ENCODE peak calls at places on chromosomes 4 and X, in ten cellular contexts. X is cardiac muscle cell, Y is foreskin fibroblast, S is OCI-M1, N is ELR, P is AG10803, E is GM23248, F is NCI-H1436, H is COR-L47, I is neural progenitor cell. R is an unnamed sample.

GRCh38 chr4:113474017-113474416 is 287.5 kb downstream of the CAMK2D start:
- DNase-seq in X (no peak), Y (peak), S (no peak), N (peak), P (peak), E (peak), F (no peak), H (no peak), I (no peak), R (no peak)

GRCh38 chrX:47637546-47638195 is 7.9 kb upstream of the CFP start:
- DNase-seq in X (peak), Y (no peak), S (peak), N (no peak), P (no peak), E (no peak), F (no peak), H (no peak), I (peak), R (no peak)

GRCh38 chr4:39922389-39922788 is 55.3 kb downstream of the PDS5A start:
- DNase-seq in X (no peak), Y (no peak), S (no peak), N (no peak), P (no peak), E (no peak), F (no peak), H (no peak), I (no peak), R (no peak)

GRCh38 chr4:159190646-159191045 is 87.8 kb downstream of the RAPGEF2 start:
- DNase-seq in X (no peak), Y (no peak), S (peak), N (no peak), P (no peak), E (no peak), F (no peak), H (no peak), I (no peak), R (no peak)

GRCh38 chr4:76622717-76623116 is 187.7 kb downstream of the SHROOM3 start:
- DNase-seq in X (no peak), Y (no peak), S (no peak), N (no peak), P (no peak), E (no peak), F (no peak), H (no peak), I (no peak), R (no peak)

GRCh38 chr4:142324572-142324971 is 521.5 kb downstream of the INPP4B start:
- DNase-seq in X (no peak), Y (no peak), S (no peak), N (no peak), P (no peak), E (no peak), F (no peak), H (no peak), I (no peak), R (no peak)

GRCh38 chr4:139556735-139557505 is 901 bp upstream of the SETD7 start:
- DNase-seq in X (peak), Y (no peak), S (peak), N (peak), P (no peak), E (peak), F (peak), H (peak), I (peak), R (peak)

GRCh38 chr4:118888666-118889312 is at the start of gene SYNPO2:
- DNase-seq in X (peak), Y (peak), S (peak), N (peak), P (peak), E (peak), F (peak), H (peak), I (peak), R (peak)

GRCh38 chr4:148007303-148007702 is 275.4 kb downstream of the ARHGAP10 start:
- DNase-seq in X (no peak), Y (peak), S (peak), N (peak), P (peak), E (peak), F (no peak), H (no peak), I (no peak), R (no peak)

GRCh38 chr4:151408380-151408629 is 671 bp upstream of the FHIP1A start:
- DNase-seq in X (no peak), Y (no peak), S (no peak), N (no peak), P (no peak), E (no peak), F (no peak), H (no peak), I (no peak), R (no peak)

GRCh38 chr4:123588631-123589223 is 192.1 kb downstream of the SPRY1 start:
- DNase-seq in X (no peak), Y (peak), S (peak), N (peak), P (peak), E (peak), F (no peak), H (peak), I (no peak), R (no peak)

GRCh38 chrX:107742754-107743191 is 32.8 kb downstream of the TSC22D3 start:
- DNase-seq in X (no peak), Y (no peak), S (no peak), N (no peak), P (no peak), E (no peak), F (no peak), H (no peak), I (no peak), R (no peak)

GRCh38 chrX:1686642-1687041 is 71.8 kb downstream of the ASMT start:
- DNase-seq in X (no peak), Y (no peak), S (no peak), N (no peak), P (peak), E (peak), F (no peak), H (no peak), I (no peak), R (no peak)

GRCh38 chrX:68574240-68574639 is 73.2 kb upstream of the STARD8 start:
- DNase-seq in X (no peak), Y (no peak), S (no peak), N (no peak), P (no peak), E (no peak), F (no peak), H (no peak), I (no peak), R (no peak)

GRCh38 chr4:140018931-140019618 is 134.9 kb downstream of the MAML3 start:
- DNase-seq in X (no peak), Y (no peak), S (peak), N (no peak), P (peak), E (peak), F (no peak), H (no peak), I (no peak), R (no peak)

GRCh38 chr4:56739104-56739777 is 58.1 kb upstream of the HOPX start:
- DNase-seq in X (no peak), Y (peak), S (no peak), N (no peak), P (peak), E (peak), F (no peak), H (no peak), I (no peak), R (no peak)

GRCh38 chr4:82360298-82361177 is 13.3 kb downstream of the HNRNPD start:
- DNase-seq in X (peak), Y (no peak), S (peak), N (peak), P (no peak), E (peak), F (peak), H (peak), I (peak), R (no peak)

GRCh38 chr4:80266267-80266901 is at the start of gene FGF5:
- DNase-seq in X (peak), Y (peak), S (peak), N (peak), P (peak), E (peak), F (peak), H (peak), I (peak), R (peak)

GRCh38 chr4:128782875-128783614 is 26.5 kb upstream of the JADE1 start:
- DNase-seq in X (no peak), Y (peak), S (no peak), N (peak), P (peak), E (peak), F (no peak), H (no peak), I (no peak), R (no peak)

GRCh38 chr4:121057466-121057911 is 14.8 kb downstream of the NDNF start:
- DNase-seq in X (no peak), Y (no peak), S (no peak), N (no peak), P (no peak), E (no peak), F (no peak), H (no peak), I (peak), R (no peak)

GRCh38 chr4:32985256-32985655 is 2265.1 kb downstream of the PCDH7 start:
- DNase-seq in X (no peak), Y (peak), S (no peak), N (peak), P (peak), E (peak), F (no peak), H (no peak), I (no peak), R (no peak)

GRCh38 chr4:80187677-80188076 is 9.6 kb upstream of the PRDM8 start:
- DNase-seq in X (no peak), Y (no peak), S (no peak), N (no peak), P (no peak), E (no peak), F (no peak), H (no peak), I (no peak), R (no peak)

GRCh38 chr4:169070071-169070894 is 60.2 kb upstream of the CBR4 start:
- DNase-seq in X (no peak), Y (peak), S (no peak), N (peak), P (peak), E (peak), F (peak), H (peak), I (peak), R (peak)